ENCODE peak calls at places on chromosomes 4 and X, in nine cellular contexts. Z is cardiac muscle cell; Q is hepatocyte; F is K562; W is stomach; N is iPS DF 6.9; I is heart left ventricle; Y is neuronal stem cell; G is effector memory CD4-positive, alpha-beta T cell. T is an unnamed sample.
A peak's percentile ranks its signal among the peaks of the same experiment; 100 is the strongest.

GRCh38 chr4:162891788-162892707 is 274.6 kb downstream of the NAF1 start:
- DNase-seq in G (no peak), N (no peak), Y (no peak), W (no peak), F (no peak), I (no peak), Q (no peak), Z (no peak), T (no peak)

GRCh38 chr4:83768146-83768545 is 232.2 kb downstream of the GPAT3 start:
- DNase-seq in Q (no peak), N (no peak), I (no peak), G (no peak), F (no peak), W (no peak), Y (no peak), Z (no peak), T (no peak)

GRCh38 chr4:160423879-160424451 is 1321.1 kb downstream of the RAPGEF2 start:
- DNase-seq in Q (no peak), N (no peak), G (no peak), F (no peak), W (no peak), Y (no peak), Z (no peak), I (no peak), T (peak; percentile 0)

GRCh38 chr4:113468165-113469022 is 293.1 kb downstream of the CAMK2D start:
- DNase-seq in F (no peak), Z (peak; percentile 43), Y (peak; percentile 38), N (peak; percentile 35), G (no peak), W (peak; percentile 63), I (peak; percentile 77), Q (peak; percentile 91), T (no peak)

GRCh38 chr4:52622564-52622963 is 36.5 kb downstream of the USP46 start:
- DNase-seq in Y (no peak), W (no peak), G (no peak), I (no peak), F (no peak), N (no peak), Z (no peak), Q (no peak), T (no peak)

GRCh38 chr4:165302658-165303057 is 24.8 kb upstream of the MSMO1 start:
- DNase-seq in Q (no peak), N (no peak), Y (no peak), W (no peak), I (no peak), F (no peak), Z (no peak), G (no peak), T (no peak)

GRCh38 chrX:18194688-18195087 is 26.0 kb downstream of the BEND2 start:
- DNase-seq in Q (no peak), N (no peak), G (no peak), Y (no peak), Z (no peak), F (no peak), W (no peak), I (no peak), T (no peak)

GRCh38 chrX:124378643-124379042 is 32.3 kb downstream of the SH2D1A start:
- DNase-seq in I (no peak), Q (no peak), Y (no peak), G (no peak), F (no peak), Z (no peak), N (no peak), W (no peak), T (no peak)

GRCh38 chrX:153651540-153652079 is 4.6 kb downstream of the DUSP9 start:
- DNase-seq in G (no peak), W (no peak), Y (no peak), Z (no peak), N (no peak), Q (no peak), F (no peak), I (no peak), T (no peak)

GRCh38 chr4:74364649-74365491 is at the start of gene EREG:
- DNase-seq in Q (peak; percentile 45), F (peak; percentile 26), G (no peak), Y (peak; percentile 32), I (peak; percentile 8), N (no peak), Z (peak; percentile 62), W (no peak), T (no peak)

GRCh38 chrX:153488231-153488914 is 6.4 kb upstream of the BGN start:
- DNase-seq in N (no peak), I (peak; percentile 73), Q (peak; percentile 32), Y (no peak), G (no peak), W (peak; percentile 44), Z (no peak), F (peak; percentile 37), T (no peak)

GRCh38 chrX:139930923-139931645 is 1.8 kb downstream of the ATP11C start:
- DNase-seq in Q (peak; percentile 26), Z (peak; percentile 22), G (no peak), W (no peak), F (peak; percentile 15), Y (no peak), I (peak; percentile 8), N (no peak), T (peak; percentile 1)

GRCh38 chr4:26787461-26788340 is 72.9 kb upstream of the STIM2 start:
- DNase-seq in Y (no peak), G (no peak), F (peak; percentile 26), I (peak; percentile 53), Z (peak; percentile 7), N (no peak), W (peak; percentile 60), Q (peak; percentile 64), T (peak; percentile 10)

GRCh38 chr4:55002431-55002830 is 123.0 kb downstream of the KDR start:
- DNase-seq in Y (no peak), F (no peak), G (no peak), W (no peak), Q (no peak), N (no peak), Z (no peak), I (no peak), T (no peak)

GRCh38 chrX:66050140-66050569 is 10.3 kb upstream of the VSIG4 start:
- DNase-seq in N (no peak), Y (no peak), G (no peak), I (no peak), W (no peak), Q (no peak), Z (no peak), F (no peak), T (no peak)

GRCh38 chr4:5545271-5545670 is 163.1 kb downstream of the EVC2 start:
- DNase-seq in G (no peak), Q (no peak), Z (no peak), N (no peak), F (no peak), Y (no peak), I (no peak), W (no peak), T (no peak)

GRCh38 chr4:7411491-7411890 is 23.2 kb downstream of the PSAPL1 start:
- DNase-seq in Y (no peak), G (no peak), I (no peak), N (no peak), W (peak; percentile 7), Q (no peak), F (no peak), Z (no peak), T (no peak)

GRCh38 chrX:16658284-16658683 is 8.3 kb downstream of the S100G start:
- DNase-seq in N (no peak), Q (no peak), W (no peak), I (no peak), Y (no peak), Z (no peak), F (no peak), G (no peak), T (no peak)
- H3K27ac ChIP-seq in N (no peak overlapping the region), Q (no peak overlapping the region), W (no peak overlapping the region), I (no peak overlapping the region), Y (no peak overlapping the region), Z (no peak overlapping the region), F (no peak overlapping the region), G (no peak overlapping the region), T (no peak overlapping the region)

GRCh38 chr4:25710637-25711036 is 55.0 kb downstream of the SLC34A2 start:
- DNase-seq in N (no peak), Q (no peak), Z (no peak), F (no peak), W (no peak), Y (no peak), G (no peak), I (no peak), T (no peak)
- H3K36me3 ChIP-seq in N (no peaks in the 10 kb centered on the region), Q (no peaks in the 10 kb centered on the region), Z (no peaks in the 10 kb centered on the region), F (no peaks in the 10 kb centered on the region), W (no peaks in the 10 kb centered on the region), Y (no peaks in the 10 kb centered on the region), G (no peaks in the 10 kb centered on the region), I (no peaks in the 10 kb centered on the region), T (no peaks in the 10 kb centered on the region)

GRCh38 chr4:22676058-22676457 is 16.7 kb upstream of the GBA3 start:
- DNase-seq in Y (no peak), I (no peak), Z (no peak), W (no peak), G (no peak), F (no peak), Q (no peak), N (no peak), T (no peak)

GRCh38 chr4:22677780-22678179 is 15.0 kb upstream of the GBA3 start:
- DNase-seq in Q (no peak), Y (no peak), N (no peak), G (no peak), W (no peak), I (no peak), Z (no peak), F (no peak), T (no peak)

GRCh38 chr4:22678851-22679517 is 13.8 kb upstream of the GBA3 start:
- DNase-seq in I (no peak), Q (no peak), Z (no peak), W (no peak), F (no peak), Y (no peak), G (no peak), N (no peak), T (no peak)

GRCh38 chr4:22679518-22679897 is 13.2 kb upstream of the GBA3 start:
- DNase-seq in Q (no peak), N (no peak), F (no peak), G (no peak), Y (no peak), I (no peak), Z (no peak), W (no peak), T (no peak)
- H3K27ac ChIP-seq in Q (no peak overlapping the region), N (no peak overlapping the region), F (no peak overlapping the region), G (no peak overlapping the region), Y (no peak overlapping the region), I (peak overlapping the region; percentile 59), Z (no peak overlapping the region), W (no peak overlapping the region), T (no peak overlapping the region)

GRCh38 chr4:86721412-86721811 is 127.3 kb downstream of the PTPN13 start:
- DNase-seq in Q (no peak), G (no peak), I (no peak), W (no peak), Z (no peak), Y (no peak), F (no peak), N (no peak), T (no peak)

GRCh38 chr4:86718152-86718551 is 124.0 kb downstream of the PTPN13 start:
- DNase-seq in F (no peak), W (no peak), N (no peak), Q (no peak), Z (no peak), I (no peak), Y (no peak), G (no peak), T (no peak)

GRCh38 chr4:86720508-86721068 is 126.5 kb downstream of the PTPN13 start:
- DNase-seq in G (no peak), I (no peak), Q (no peak), Z (no peak), F (no peak), N (no peak), Y (no peak), W (no peak), T (no peak)

GRCh38 chr4:86717651-86718050 is 123.5 kb downstream of the PTPN13 start:
- DNase-seq in F (no peak), Q (no peak), Y (no peak), N (no peak), I (no peak), G (no peak), W (no peak), Z (no peak), T (no peak)
- H3K36me3 ChIP-seq in F (no peaks in the 10 kb centered on the region), Q (no peaks in the 10 kb centered on the region), Y (peaks cover 82% of the 10 kb centered on the region), N (no peaks in the 10 kb centered on the region), I (no peaks in the 10 kb centered on the region), G (no peaks in the 10 kb centered on the region), W (peaks cover 3% of the 10 kb centered on the region), Z (peaks cover 14% of the 10 kb centered on the region), T (no peaks in the 10 kb centered on the region)

T was measured in CD4-positive, CD25-positive, alpha-beta regulatory T cell.